ENCODE peak calls at places on chromosome 3, in four cellular contexts. P, A, X and D are unnamed samples.

GRCh38 chr3:123648696-123649405 is 64.0 kb upstream of the HACD2 start:
- DNase-seq in P (no peak), A (no peak), X (no peak), D (no peak)

GRCh38 chr3:170010498-170010897 is 27.3 kb upstream of the GPR160 start:
- DNase-seq in X (no peak), P (no peak), A (no peak), D (no peak)

GRCh38 chr3:151460240-151460639 is 621 bp downstream of the IGSF10 start:
- DNase-seq in X (no peak), P (no peak), A (no peak), D (no peak)

GRCh38 chr3:142226474-142226873 is 1.1 kb upstream of the GK5 start:
- DNase-seq in X (no peak), P (no peak), A (no peak), D (no peak)

GRCh38 chr3:168964736-168965135 is 698.8 kb downstream of the MECOM start:
- DNase-seq in X (no peak), A (no peak), P (no peak), D (no peak)

GRCh38 chr3:188207941-188208750 is 54.2 kb downstream of the LPP start:
- DNase-seq in P (no peak), A (no peak), X (no peak), D (no peak)

GRCh38 chr3:81326245-81326644 is 435.2 kb downstream of the GBE1 start:
- DNase-seq in P (no peak), X (no peak), A (no peak), D (no peak)

GRCh38 chr3:129025691-129026435 is 24.8 kb downstream of the EFCC1 start:
- DNase-seq in P (no peak), A (peak; percentile 89), X (no peak), D (peak; percentile 42)

GRCh38 chr3:43632269-43632733 is 10.5 kb upstream of the ANO10 start:
- DNase-seq in A (no peak), P (peak; percentile 90), X (no peak), D (no peak)

GRCh38 chr3:170740285-170740684 is 129.7 kb downstream of the RPL22L1 start:
- DNase-seq in X (no peak), P (no peak), A (no peak), D (no peak)

GRCh38 chr3:141279074-141279945 is 47.7 kb downstream of the PXYLP1 start:
- DNase-seq in X (no peak), P (peak; percentile 50), A (no peak), D (no peak)

GRCh38 chr3:10196389-10197052 is 31.8 kb downstream of the IRAK2 start:
- DNase-seq in X (no peak), A (peak; percentile 75), P (peak; percentile 90), D (no peak)

GRCh38 chr3:149813367-149814281 is 609 bp downstream of the RNF13 start:
- DNase-seq in P (peak; percentile 47), X (no peak), A (peak; percentile 61), D (no peak)

GRCh38 chr3:182486459-182486858 is 306.8 kb upstream of the ATP11B start:
- DNase-seq in A (no peak), P (no peak), X (no peak), D (no peak)

GRCh38 chr3:109731639-109732473 is 394.5 kb upstream of the DPPA4 start:
- DNase-seq in P (peak; percentile 72), A (no peak), X (peak; percentile 40), D (peak; percentile 58)

GRCh38 chr3:172145287-172145686 is 105.9 kb downstream of the FNDC3B start:
- DNase-seq in X (no peak), A (no peak), P (no peak), D (no peak)